ENCODE peak calls at places on chromosomes 11 and 22, in five cellular contexts. T is heart left ventricle, V is lower lobe of right lung, X is upper lobe of right lung, Q is kidney epithelial cell. P is an unnamed sample.

GRCh38 chr11:85171648-85172257 is 455.4 kb downstream of the DLG2 start:
- DNase-seq in T (no peak), V (no peak), X (no peak), Q (no peak), P (no peak)

GRCh38 chr11:131796089-131796488 is 425.7 kb downstream of the NTM start:
- DNase-seq in T (no peak), V (no peak), X (no peak), Q (no peak), P (no peak)

GRCh38 chr11:127994736-127995135 is 592.6 kb downstream of the ETS1 start:
- DNase-seq in T (no peak), V (no peak), X (no peak), Q (peak), P (no peak)

GRCh38 chr11:68314886-68315580 is 2.6 kb downstream of the LRP5 start:
- DNase-seq in T (peak), V (no peak), X (no peak), Q (no peak), P (no peak)

GRCh38 chr11:9280655-9281301 is 15.6 kb upstream of the DENND5A start:
- DNase-seq in T (no peak), V (no peak), X (no peak), Q (peak), P (peak)

GRCh38 chr11:16956538-16957153 is 57.6 kb downstream of the PLEKHA7 start:
- DNase-seq in T (no peak), V (no peak), X (no peak), Q (no peak), P (no peak)

GRCh38 chr11:85540181-85540580 is 87.0 kb downstream of the DLG2 start:
- DNase-seq in T (no peak), V (no peak), X (no peak), Q (no peak), P (no peak)

GRCh38 chr22:45671783-45672563 is at the start of gene ATXN10:
- DNase-seq in T (peak), V (peak), X (peak), Q (no peak), P (peak)

GRCh38 chr11:117877120-117877784 is 794 bp upstream of the FXYD6 start:
- DNase-seq in T (peak), V (no peak), X (no peak), Q (no peak), P (no peak)

GRCh38 chr11:9362393-9362863 is 22.0 kb upstream of the IPO7 start:
- DNase-seq in T (no peak), V (no peak), X (no peak), Q (no peak), P (no peak)

GRCh38 chr11:121385693-121386092 is 66.4 kb upstream of the SORL1 start:
- DNase-seq in T (no peak), V (no peak), X (no peak), Q (no peak), P (no peak)

GRCh38 chr22:19169002-19169946 is 9.3 kb downstream of the SLC25A1 start:
- DNase-seq in T (no peak), V (no peak), X (no peak), Q (no peak), P (no peak)
- H3K4me3 ChIP-seq in T (peak), V (peak), X (peak), Q (peak), P (no peak)

DNA sequence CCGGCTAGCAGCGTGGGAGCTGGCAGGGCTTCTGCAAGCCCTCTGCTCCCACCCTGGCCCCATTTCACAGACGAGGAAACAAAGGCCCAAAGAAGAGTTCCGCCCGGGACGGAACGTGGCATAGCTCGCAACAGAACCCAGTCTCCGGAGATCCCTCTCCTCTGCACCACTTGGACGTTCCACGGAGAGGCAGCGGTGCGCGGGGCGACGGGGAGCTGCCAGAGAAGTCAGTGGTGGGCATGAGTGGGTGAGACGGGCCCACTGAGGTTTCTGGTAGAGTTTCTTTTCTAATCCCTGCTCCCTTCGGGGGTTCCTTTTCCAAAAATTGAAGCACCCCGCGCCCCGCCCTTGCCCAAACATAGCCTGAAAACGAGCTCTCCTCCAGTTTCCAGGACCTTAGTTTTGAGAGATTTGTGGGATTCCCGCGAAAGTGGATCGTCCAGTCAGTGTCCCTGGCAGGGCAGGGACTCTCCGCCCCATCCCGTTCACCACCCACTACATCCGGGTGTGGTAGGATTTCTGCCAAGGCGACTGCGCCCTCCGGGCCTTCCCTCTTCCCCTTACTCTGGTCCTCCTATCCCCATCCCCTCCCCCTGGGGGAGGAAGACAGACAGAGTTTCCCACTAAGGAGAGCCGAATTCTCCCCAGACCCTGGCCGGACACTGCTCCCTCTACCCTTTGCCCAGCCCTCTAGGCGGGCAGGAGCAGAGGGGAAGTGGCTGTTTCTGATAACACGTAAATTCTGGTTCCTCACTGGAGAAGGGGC is 764 bp upstream of the NECTIN1 start:
- DNase-seq in T (peak), V (peak), X (peak), Q (no peak), P (no peak)
- TF ChIP-seq CTCF in T (peak), V (peak), X (peak), Q (no peak), P (no peak)

GRCh38 chr11:26512196-26512595 is 59.9 kb downstream of the MUC15 start:
- DNase-seq in T (no peak), V (no peak), X (no peak), Q (no peak), P (no peak)
- H3K4me3 ChIP-seq in T (no peak), V (no peak), X (no peak), Q (no peak), P (no peak)

DNA sequence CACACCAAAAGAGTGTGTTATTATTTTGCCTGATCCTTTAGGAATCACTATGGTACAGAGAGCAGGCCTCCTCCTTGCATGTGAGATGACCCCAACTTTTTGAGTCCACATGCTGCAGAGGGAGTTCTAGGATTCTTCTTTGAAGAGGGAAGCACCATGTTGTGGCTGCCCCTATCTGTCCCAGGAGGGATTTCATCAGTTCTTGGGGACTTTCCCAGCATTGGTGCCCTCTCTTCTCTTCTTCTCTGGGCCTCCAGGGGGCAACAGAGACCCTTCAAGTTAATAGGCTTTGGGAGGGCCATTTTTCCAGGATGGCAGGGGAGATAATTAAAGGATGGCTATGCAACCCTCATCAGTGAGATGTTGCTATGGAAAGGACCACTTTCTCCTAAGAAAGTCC is 3.6 kb downstream of the MMP1 start:
- DNase-seq in T (no peak), V (no peak), X (no peak), Q (no peak), P (peak)
- TF ChIP-seq CTCF in T (peak), V (peak), X (peak), Q (peak), P (peak)

DNA sequence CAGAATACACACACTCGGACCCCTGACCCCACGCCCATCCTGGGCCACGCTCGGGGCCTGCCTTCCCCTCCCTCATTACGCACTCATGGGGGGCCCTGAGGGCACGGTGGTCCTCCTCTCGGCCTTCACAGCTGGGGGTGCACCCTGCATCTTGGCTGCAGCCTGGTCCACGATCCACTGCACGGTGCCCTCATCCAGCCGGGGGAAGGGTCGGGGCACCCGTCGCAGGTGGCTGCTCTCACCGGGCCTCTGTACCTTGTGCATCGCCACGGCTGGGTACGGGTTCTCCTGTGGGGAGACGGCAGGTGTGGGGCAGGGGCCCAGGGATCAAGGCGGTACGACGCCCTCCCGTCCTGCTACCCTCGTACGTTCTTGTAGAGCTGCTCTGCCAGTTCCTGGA is 10.4 kb downstream of the SBF1 start:
- DNase-seq in T (no peak), V (no peak), X (no peak), Q (no peak), P (no peak)
- H3K4me3 ChIP-seq in T (no peak), V (no peak), X (no peak), Q (no peak), P (no peak)

GRCh38 chr11:894575-895201 is 15.9 kb downstream of the CHID1 start:
- DNase-seq in T (no peak), V (no peak), X (no peak), Q (no peak), P (no peak)
- TF ChIP-seq CTCF in T (no peak), V (no peak), X (no peak), Q (no peak), P (no peak)

GRCh38 chr11:108891909-108892511 is 227.1 kb downstream of the DDX10 start:
- DNase-seq in T (no peak), V (no peak), X (no peak), Q (no peak), P (no peak)

GRCh38 chr11:108897916-108898315 is 233.0 kb downstream of the DDX10 start:
- DNase-seq in T (no peak), V (no peak), X (no peak), Q (no peak), P (no peak)

GRCh38 chr11:108891143-108891542 is 226.3 kb downstream of the DDX10 start:
- DNase-seq in T (no peak), V (no peak), X (no peak), Q (no peak), P (no peak)

GRCh38 chr11:108897071-108897481 is 232.2 kb downstream of the DDX10 start:
- DNase-seq in T (no peak), V (no peak), X (no peak), Q (no peak), P (no peak)

DNA sequence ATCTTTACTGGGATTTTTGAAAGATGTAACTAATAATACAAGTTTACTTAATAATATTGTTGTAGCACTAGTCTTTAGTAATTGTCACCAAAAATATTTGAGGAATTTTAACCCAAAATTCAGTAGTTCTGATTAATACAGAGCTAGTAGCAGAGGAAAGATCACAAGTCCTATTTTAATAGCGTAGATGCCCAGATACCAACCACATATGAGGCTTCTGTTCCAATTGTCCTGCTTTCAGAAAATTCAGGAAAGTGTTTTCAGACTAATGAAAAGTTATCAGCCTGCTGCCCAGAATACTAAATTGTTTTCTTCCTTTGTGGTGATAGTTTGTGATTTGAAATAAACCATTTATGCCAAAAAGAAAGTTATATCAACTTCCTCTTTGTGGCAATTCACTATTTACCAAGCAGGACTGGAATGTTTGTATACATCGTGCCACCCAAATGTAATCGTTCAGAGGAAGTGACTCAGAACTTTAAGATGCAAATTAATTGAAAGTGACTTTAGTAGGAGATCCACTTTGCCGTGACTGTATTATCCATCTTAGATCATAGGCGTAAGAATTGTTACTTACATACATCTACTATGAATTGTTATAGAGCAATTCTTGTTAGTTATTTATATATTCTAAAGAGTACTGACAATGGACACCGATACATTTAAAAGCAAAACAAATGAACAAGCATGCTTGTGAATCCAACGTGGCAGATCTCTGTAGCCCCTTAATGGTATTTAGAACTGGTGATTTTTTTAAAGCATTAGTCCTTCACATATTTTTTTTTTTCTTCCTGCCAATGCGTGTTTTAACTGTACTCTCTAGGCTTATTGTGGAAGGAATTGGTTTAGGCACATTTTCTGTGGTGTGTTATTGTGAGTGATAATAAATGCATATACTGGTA is 231.0 kb downstream of the DDX10 start:
- DNase-seq in T (no peak), V (no peak), X (no peak), Q (no peak), P (peak)
- H3K4me3 ChIP-seq in T (no peak), V (no peak), X (no peak), Q (no peak), P (no peak)

P was measured in GM12865.